ENCODE peak calls at places on chromosomes 11 and 22, in six cellular contexts. One of them, this sample, is unnamed.

GRCh38 chr11:131907371-131907770 is 537.0 kb downstream of the NTM start:
- DNase-seq in effector memory CD4-positive, alpha-beta T cell: no peak
- DNase-seq in A549: no peak
- DNase-seq in HCT116: no peak
- DNase-seq in right atrium auricular region: no peak
- DNase-seq in fibroblast of lung: no peak
- DNase-seq in this sample: no peak

GRCh38 chr11:36421546-36422155 is 88.4 kb downstream of the TRAF6 start:
- DNase-seq in A549: no peak
- DNase-seq in HCT116: no peak
- DNase-seq in fibroblast of lung: peak
- DNase-seq in effector memory CD4-positive, alpha-beta T cell: no peak
- DNase-seq in right atrium auricular region: no peak
- DNase-seq in this sample: no peak

GRCh38 chr11:13333456-13333957 is 55.9 kb downstream of the BMAL1 start:
- DNase-seq in fibroblast of lung: peak
- DNase-seq in right atrium auricular region: no peak
- DNase-seq in effector memory CD4-positive, alpha-beta T cell: no peak
- DNase-seq in HCT116: peak
- DNase-seq in A549: no peak
- DNase-seq in this sample: no peak

GRCh38 chr11:111347723-111348115 is 31.4 kb downstream of the POU2AF1 start:
- DNase-seq in HCT116: no peak
- DNase-seq in fibroblast of lung: peak
- DNase-seq in right atrium auricular region: peak
- DNase-seq in effector memory CD4-positive, alpha-beta T cell: no peak
- DNase-seq in A549: no peak
- DNase-seq in this sample: peak

GRCh38 chr11:2517016-2517385 is 72.2 kb downstream of the KCNQ1 start:
- DNase-seq in A549: no peak
- DNase-seq in fibroblast of lung: no peak
- DNase-seq in right atrium auricular region: no peak
- DNase-seq in effector memory CD4-positive, alpha-beta T cell: no peak
- DNase-seq in HCT116: no peak
- DNase-seq in this sample: no peak

GRCh38 chr11:76803023-76803422 is 19.9 kb downstream of the TSKU start:
- DNase-seq in fibroblast of lung: no peak
- DNase-seq in right atrium auricular region: peak
- DNase-seq in HCT116: no peak
- DNase-seq in effector memory CD4-positive, alpha-beta T cell: no peak
- DNase-seq in A549: no peak
- DNase-seq in this sample: peak

GRCh38 chr11:132962026-132962425 is 570.3 kb downstream of the OPCML start:
- DNase-seq in right atrium auricular region: no peak
- DNase-seq in effector memory CD4-positive, alpha-beta T cell: no peak
- DNase-seq in fibroblast of lung: peak
- DNase-seq in A549: no peak
- DNase-seq in HCT116: no peak
- DNase-seq in this sample: peak

GRCh38 chr11:2541881-2542361 is 97.1 kb downstream of the KCNQ1 start:
- DNase-seq in fibroblast of lung: no peak
- DNase-seq in A549: no peak
- DNase-seq in effector memory CD4-positive, alpha-beta T cell: no peak
- DNase-seq in HCT116: no peak
- DNase-seq in right atrium auricular region: no peak
- DNase-seq in this sample: no peak

GRCh38 chr11:34160049-34160721 is 54.8 kb downstream of the NAT10 start:
- DNase-seq in A549: no peak
- DNase-seq in effector memory CD4-positive, alpha-beta T cell: no peak
- DNase-seq in fibroblast of lung: peak
- DNase-seq in HCT116: no peak
- DNase-seq in right atrium auricular region: no peak
- DNase-seq in this sample: no peak

GRCh38 chr11:121741316-121741715 is 288.5 kb upstream of the SORL1-AS1 start:
- DNase-seq in effector memory CD4-positive, alpha-beta T cell: no peak
- DNase-seq in HCT116: no peak
- DNase-seq in right atrium auricular region: no peak
- DNase-seq in fibroblast of lung: no peak
- DNase-seq in A549: no peak
- DNase-seq in this sample: peak

GRCh38 chr11:88103337-88104206 is 71.7 kb downstream of the RAB38 start:
- DNase-seq in A549: peak
- DNase-seq in right atrium auricular region: no peak
- DNase-seq in fibroblast of lung: peak
- DNase-seq in HCT116: peak
- DNase-seq in effector memory CD4-positive, alpha-beta T cell: no peak
- DNase-seq in this sample: no peak

GRCh38 chr11:24759742-24760141 is 262.9 kb downstream of the LUZP2 start:
- DNase-seq in A549: no peak
- DNase-seq in fibroblast of lung: no peak
- DNase-seq in effector memory CD4-positive, alpha-beta T cell: no peak
- DNase-seq in HCT116: no peak
- DNase-seq in right atrium auricular region: no peak
- DNase-seq in this sample: no peak

GRCh38 chr11:60870733-60871377 is 3.5 kb downstream of the ZP1 start:
- DNase-seq in HCT116: no peak
- DNase-seq in effector memory CD4-positive, alpha-beta T cell: no peak
- DNase-seq in A549: no peak
- DNase-seq in right atrium auricular region: no peak
- DNase-seq in fibroblast of lung: no peak
- DNase-seq in this sample: no peak

GRCh38 chr22:50145741-50146439 is 24.6 kb upstream of the PANX2 start:
- DNase-seq in right atrium auricular region: no peak
- DNase-seq in HCT116: no peak
- DNase-seq in A549: no peak
- DNase-seq in effector memory CD4-positive, alpha-beta T cell: no peak
- DNase-seq in fibroblast of lung: no peak
- DNase-seq in this sample: no peak

GRCh38 chr11:23897453-23898289 is 599.2 kb upstream of the LUZP2 start:
- DNase-seq in fibroblast of lung: peak
- DNase-seq in effector memory CD4-positive, alpha-beta T cell: no peak
- DNase-seq in HCT116: no peak
- DNase-seq in right atrium auricular region: no peak
- DNase-seq in A549: no peak
- DNase-seq in this sample: no peak

GRCh38 chr11:61718613-61719302 is 33.7 kb upstream of the MYRF start:
- DNase-seq in HCT116: no peak
- DNase-seq in A549: no peak
- DNase-seq in effector memory CD4-positive, alpha-beta T cell: no peak
- DNase-seq in right atrium auricular region: no peak
- DNase-seq in fibroblast of lung: peak
- DNase-seq in this sample: no peak

GRCh38 chr11:68056317-68057285 is 17.8 kb downstream of the TCIRG1 start:
- DNase-seq in HCT116: no peak
- DNase-seq in effector memory CD4-positive, alpha-beta T cell: no peak
- DNase-seq in right atrium auricular region: no peak
- DNase-seq in fibroblast of lung: no peak
- DNase-seq in A549: no peak
- DNase-seq in this sample: no peak

GRCh38 chr11:37370817-37371216 is 772.8 kb upstream of the RAG2 start:
- DNase-seq in effector memory CD4-positive, alpha-beta T cell: no peak
- DNase-seq in right atrium auricular region: no peak
- DNase-seq in A549: no peak
- DNase-seq in HCT116: no peak
- DNase-seq in fibroblast of lung: peak
- DNase-seq in this sample: no peak

GRCh38 chr22:44639891-44640617 is 62.0 kb upstream of the PRR5 start:
- DNase-seq in fibroblast of lung: no peak
- DNase-seq in HCT116: no peak
- DNase-seq in A549: no peak
- DNase-seq in right atrium auricular region: no peak
- DNase-seq in effector memory CD4-positive, alpha-beta T cell: no peak
- DNase-seq in this sample: peak

GRCh38 chr11:68911731-68912130 is 8.0 kb downstream of the IGHMBP2 start:
- DNase-seq in right atrium auricular region: no peak
- DNase-seq in HCT116: no peak
- DNase-seq in effector memory CD4-positive, alpha-beta T cell: no peak
- DNase-seq in fibroblast of lung: no peak
- DNase-seq in A549: no peak
- DNase-seq in this sample: no peak

GRCh38 chr11:11252403-11252802 is 100.6 kb downstream of the CSNK2A3 start:
- DNase-seq in effector memory CD4-positive, alpha-beta T cell: no peak
- DNase-seq in right atrium auricular region: no peak
- DNase-seq in HCT116: no peak
- DNase-seq in fibroblast of lung: no peak
- DNase-seq in A549: no peak
- DNase-seq in this sample: no peak

GRCh38 chr11:33135216-33135615 is 26.1 kb downstream of the CSTF3 start:
- DNase-seq in A549: no peak
- DNase-seq in fibroblast of lung: peak
- DNase-seq in right atrium auricular region: no peak
- DNase-seq in HCT116: no peak
- DNase-seq in effector memory CD4-positive, alpha-beta T cell: no peak
- DNase-seq in this sample: no peak

GRCh38 chr11:31069447-31070205 is 299.9 kb downstream of the DCDC1 start:
- DNase-seq in fibroblast of lung: peak
- DNase-seq in HCT116: no peak
- DNase-seq in A549: no peak
- DNase-seq in right atrium auricular region: no peak
- DNase-seq in effector memory CD4-positive, alpha-beta T cell: no peak
- DNase-seq in this sample: no peak

GRCh38 chr11:72771507-72771906 is 19.3 kb upstream of the ARAP1 start:
- DNase-seq in effector memory CD4-positive, alpha-beta T cell: no peak
- DNase-seq in A549: no peak
- DNase-seq in HCT116: no peak
- DNase-seq in right atrium auricular region: no peak
- DNase-seq in fibroblast of lung: peak
- DNase-seq in this sample: no peak

GRCh38 chr11:123235117-123235686 is 40.2 kb upstream of the CLMP start:
- DNase-seq in HCT116: peak
- DNase-seq in effector memory CD4-positive, alpha-beta T cell: peak
- DNase-seq in fibroblast of lung: no peak
- DNase-seq in right atrium auricular region: peak
- DNase-seq in A549: peak
- DNase-seq in this sample: no peak

GRCh38 chr11:67311556-67312082 is 8.3 kb downstream of the SSH3 start:
- DNase-seq in fibroblast of lung: no peak
- DNase-seq in effector memory CD4-positive, alpha-beta T cell: no peak
- DNase-seq in A549: no peak
- DNase-seq in right atrium auricular region: no peak
- DNase-seq in HCT116: no peak
- DNase-seq in this sample: no peak

GRCh38 chr22:45240137-45240809 is 421 bp downstream of the KIAA0930 start:
- DNase-seq in fibroblast of lung: peak
- DNase-seq in A549: no peak
- DNase-seq in right atrium auricular region: no peak
- DNase-seq in effector memory CD4-positive, alpha-beta T cell: no peak
- DNase-seq in HCT116: no peak
- DNase-seq in this sample: no peak

GRCh38 chr22:32545801-32546200 is 71.2 kb downstream of the FBXO7 start:
- DNase-seq in A549: no peak
- DNase-seq in right atrium auricular region: peak
- DNase-seq in effector memory CD4-positive, alpha-beta T cell: no peak
- DNase-seq in fibroblast of lung: peak
- DNase-seq in HCT116: no peak
- DNase-seq in this sample: no peak

GRCh38 chr22:46452195-46453005 is 85.0 kb downstream of the CELSR1 start:
- DNase-seq in HCT116: no peak
- DNase-seq in fibroblast of lung: no peak
- DNase-seq in A549: no peak
- DNase-seq in effector memory CD4-positive, alpha-beta T cell: no peak
- DNase-seq in right atrium auricular region: no peak
- DNase-seq in this sample: no peak

DNA sequence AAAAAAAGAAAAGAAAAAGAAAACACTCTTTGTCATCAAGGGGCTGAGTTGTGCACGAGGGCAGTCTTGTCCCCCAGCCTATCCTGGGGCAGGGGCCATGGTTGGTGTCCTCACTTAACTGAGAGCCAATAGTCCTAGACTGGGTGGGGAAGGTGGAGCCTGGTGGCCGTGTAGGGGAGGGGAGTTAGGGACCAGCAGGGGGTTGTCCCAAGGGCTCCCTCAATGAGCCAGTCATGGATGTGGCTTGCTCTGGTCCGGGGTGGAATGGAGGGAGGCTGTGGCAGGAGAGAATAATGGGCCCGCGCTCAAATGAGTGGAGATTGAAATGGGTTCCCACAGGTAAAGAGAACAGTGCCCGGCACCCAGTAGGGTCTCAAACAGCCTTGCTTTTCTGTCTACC is 46.2 kb downstream of the CACNA1I start:
- DNase-seq in right atrium auricular region: no peak
- DNase-seq in HCT116: no peak
- DNase-seq in effector memory CD4-positive, alpha-beta T cell: no peak
- DNase-seq in A549: no peak
- DNase-seq in fibroblast of lung: no peak
- DNase-seq in this sample: no peak
- H3K4me3 ChIP-seq in right atrium auricular region: no peak
- H3K4me3 ChIP-seq in HCT116: no peak
- H3K4me3 ChIP-seq in effector memory CD4-positive, alpha-beta T cell: no peak
- H3K4me3 ChIP-seq in A549: no peak
- H3K4me3 ChIP-seq in fibroblast of lung: no peak
- H3K4me3 ChIP-seq in this sample: no peak

GRCh38 chr22:37804886-37805857 is 2.6 kb upstream of the GCAT start:
- DNase-seq in HCT116: peak
- DNase-seq in effector memory CD4-positive, alpha-beta T cell: peak
- DNase-seq in A549: peak
- DNase-seq in right atrium auricular region: peak
- DNase-seq in fibroblast of lung: peak
- DNase-seq in this sample: peak

GRCh38 chr22:37804502-37804885 is 3.2 kb upstream of the GCAT start:
- DNase-seq in fibroblast of lung: no peak
- DNase-seq in HCT116: no peak
- DNase-seq in A549: no peak
- DNase-seq in effector memory CD4-positive, alpha-beta T cell: no peak
- DNase-seq in right atrium auricular region: no peak
- DNase-seq in this sample: no peak

GRCh38 chr22:37803195-37803635 is 4.5 kb upstream of the GCAT start:
- DNase-seq in right atrium auricular region: no peak
- DNase-seq in fibroblast of lung: no peak
- DNase-seq in effector memory CD4-positive, alpha-beta T cell: no peak
- DNase-seq in HCT116: no peak
- DNase-seq in A549: no peak
- DNase-seq in this sample: no peak

GRCh38 chr22:37802310-37803194 is 5.2 kb upstream of the GCAT start:
- DNase-seq in A549: no peak
- DNase-seq in right atrium auricular region: no peak
- DNase-seq in HCT116: no peak
- DNase-seq in fibroblast of lung: peak
- DNase-seq in effector memory CD4-positive, alpha-beta T cell: no peak
- DNase-seq in this sample: no peak

GRCh38 chr22:37803636-37804371 is 3.9 kb upstream of the GCAT start:
- DNase-seq in HCT116: no peak
- DNase-seq in A549: no peak
- DNase-seq in effector memory CD4-positive, alpha-beta T cell: no peak
- DNase-seq in fibroblast of lung: no peak
- DNase-seq in right atrium auricular region: no peak
- DNase-seq in this sample: no peak
- H3K4me3 ChIP-seq in HCT116: peak
- H3K4me3 ChIP-seq in A549: peak
- H3K4me3 ChIP-seq in effector memory CD4-positive, alpha-beta T cell: no peak
- H3K4me3 ChIP-seq in fibroblast of lung: no peak
- H3K4me3 ChIP-seq in right atrium auricular region: no peak
- H3K4me3 ChIP-seq in this sample: peak

GRCh38 chr11:104705475-104706195 is 192.6 kb downstream of the CASP12 start:
- DNase-seq in A549: no peak
- DNase-seq in fibroblast of lung: peak
- DNase-seq in right atrium auricular region: peak
- DNase-seq in HCT116: no peak
- DNase-seq in effector memory CD4-positive, alpha-beta T cell: peak
- DNase-seq in this sample: no peak
- H3K4me3 ChIP-seq in A549: no peak
- H3K4me3 ChIP-seq in fibroblast of lung: no peak
- H3K4me3 ChIP-seq in right atrium auricular region: no peak
- H3K4me3 ChIP-seq in HCT116: no peak
- H3K4me3 ChIP-seq in effector memory CD4-positive, alpha-beta T cell: peak
- H3K4me3 ChIP-seq in this sample: no peak

GRCh38 chr22:25069426-25069757 is 116.9 kb downstream of the KIAA1671 start:
- DNase-seq in fibroblast of lung: no peak
- DNase-seq in HCT116: no peak
- DNase-seq in A549: no peak
- DNase-seq in effector memory CD4-positive, alpha-beta T cell: no peak
- DNase-seq in right atrium auricular region: no peak
- DNase-seq in this sample: no peak
- H3K4me3 ChIP-seq in fibroblast of lung: no peak
- H3K4me3 ChIP-seq in HCT116: no peak
- H3K4me3 ChIP-seq in A549: no peak
- H3K4me3 ChIP-seq in effector memory CD4-positive, alpha-beta T cell: peak
- H3K4me3 ChIP-seq in right atrium auricular region: no peak
- H3K4me3 ChIP-seq in this sample: no peak

This sample was measured in esophagus muscularis mucosa.